ENCODE peak calls at places on chromosomes 11 and 22, in ten cellular contexts. P is head of caudate nucleus, J is foreskin fibroblast, N is cardiac muscle cell, G is caudate nucleus, Z is GM18507, A is prostate gland, D is putamen, B is occipital lobe, I is HT1080. H is an unnamed sample.

GRCh38 chr11:86346513-86346912 is 28.2 kb upstream of the CCDC81 start:
- DNase-seq in P (no peak), J (no peak), N (no peak), G (no peak), Z (no peak), A (no peak), D (no peak), B (no peak), I (no peak), H (no peak)

GRCh38 chr11:78318321-78318720 is 99.3 kb downstream of the GAB2 start:
- DNase-seq in P (no peak), J (no peak), N (peak; percentile 38), G (no peak), Z (no peak), A (no peak), D (no peak), B (no peak), I (no peak), H (no peak)

GRCh38 chr22:49623715-49624114 is 204.0 kb downstream of the BRD1 start:
- DNase-seq in P (no peak), J (no peak), N (no peak), G (no peak), Z (no peak), A (no peak), D (no peak), B (no peak), I (no peak), H (no peak)

GRCh38 chr22:40432625-40433024 is 62.2 kb downstream of the SGSM3 start:
- DNase-seq in P (no peak), J (no peak), N (no peak), G (no peak), Z (no peak), A (no peak), D (no peak), B (no peak), I (no peak), H (no peak)

GRCh38 chr22:35995772-35996171 is 32.9 kb downstream of the RBFOX2 start:
- DNase-seq in P (no peak), J (peak; percentile 98), N (peak; percentile 97), G (no peak), Z (no peak), A (no peak), D (no peak), B (peak; percentile 11), I (peak; percentile 83), H (no peak)

GRCh38 chr11:69700278-69701140 is 3.3 kb downstream of the FGF19 start:
- DNase-seq in P (peak; percentile 71), J (peak; percentile 77), N (peak; percentile 84), G (peak; percentile 15), Z (no peak), A (no peak), D (peak; percentile 32), B (peak; percentile 27), I (peak; percentile 81), H (peak; percentile 40)

GRCh38 chr22:39343259-39344045 is 6.3 kb upstream of the SYNGR1 start:
- DNase-seq in P (peak; percentile 73), J (peak; percentile 81), N (peak; percentile 77), G (peak; percentile 40), Z (no peak), A (peak; percentile 76), D (peak; percentile 61), B (peak; percentile 73), I (no peak), H (peak; percentile 57)

GRCh38 chr11:32610926-32611325 is 27.3 kb downstream of the EIF3M start:
- DNase-seq in P (no peak), J (no peak), N (no peak), G (no peak), Z (no peak), A (no peak), D (no peak), B (no peak), I (no peak), H (no peak)

GRCh38 chr22:38471237-38471636 is 3.3 kb downstream of the KDELR3 start:
- DNase-seq in P (no peak), J (no peak), N (no peak), G (no peak), Z (no peak), A (no peak), D (no peak), B (no peak), I (no peak), H (no peak)

GRCh38 chr11:34190192-34191139 is 85.0 kb downstream of the NAT10 start:
- DNase-seq in P (no peak), J (no peak), N (no peak), G (no peak), Z (no peak), A (no peak), D (no peak), B (no peak), I (no peak), H (no peak)